ENCODE peak calls at places on chromosomes 2 and 18, in nine cellular contexts. X is GM12878, E is SK-N-SH, A is astrocyte, K is mammary epithelial cell, C is neural progenitor cell, F is PC-3, W is kidney, L is K562. H is an unnamed sample. For H3K4me1, the result is how much of the 10 kb centered on the place peaks cover.

GRCh38 chr2:226477221-226478120 is 322.1 kb downstream of the IRS1 start:
- DNase-seq in A (no peak), C (no peak), K (no peak), F (no peak), X (no peak), W (no peak), L (no peak), E (no peak), H (no peak)

GRCh38 chr2:159029936-159030335 is 61.5 kb downstream of the TANC1 start:
- DNase-seq in F (no peak), A (no peak), X (no peak), L (no peak), E (no peak), W (no peak), C (no peak), K (no peak), H (no peak)

GRCh38 chr2:24872344-24873115 is 47.5 kb downstream of the ADCY3 start:
- DNase-seq in L (no peak), C (no peak), E (no peak), K (no peak), A (no peak), W (no peak), F (no peak), X (no peak), H (no peak)

GRCh38 chr2:120761911-120762310 is 26.2 kb downstream of the GLI2 start:
- DNase-seq in A (no peak), E (no peak), C (no peak), F (no peak), K (no peak), W (no peak), X (no peak), L (no peak), H (no peak)

GRCh38 chr2:70344195-70344594 is 42.3 kb upstream of the FAM136A start:
- DNase-seq in W (no peak), F (peak), C (no peak), X (no peak), E (no peak), K (peak), A (no peak), L (no peak), H (no peak)

GRCh38 chr2:119028327-119029174 is 86.6 kb downstream of the MARCO start:
- DNase-seq in X (no peak), W (no peak), K (peak), E (peak), C (peak), A (no peak), L (peak), F (peak), H (peak)

GRCh38 chr2:127411609-127412370 is 6.4 kb upstream of the PROC start:
- DNase-seq in L (no peak), F (no peak), C (no peak), W (no peak), X (no peak), K (no peak), E (no peak), A (no peak), H (no peak)

GRCh38 chr2:110114007-110114591 is 1.5 kb downstream of the MALL start:
- DNase-seq in A (no peak), C (no peak), F (peak), K (peak), L (no peak), E (no peak), X (no peak), W (peak), H (no peak)

GRCh38 chr2:75309596-75310290 is 110.4 kb upstream of the TACR1 start:
- DNase-seq in X (no peak), W (no peak), F (peak), K (peak), C (no peak), E (no peak), L (no peak), A (peak), H (no peak)

GRCh38 chr2:138713069-138713496 is 67.1 kb downstream of the NXPH2 start:
- DNase-seq in X (no peak), A (no peak), C (no peak), W (no peak), E (no peak), L (no peak), K (no peak), F (no peak), H (no peak)

GRCh38 chr2:106057206-106057605 is 136.9 kb downstream of the UXS1 start:
- DNase-seq in L (no peak), X (no peak), F (peak), K (peak), E (no peak), W (no peak), C (no peak), A (no peak), H (no peak)

GRCh38 chr2:218289639-218290315 is 2.5 kb downstream of the TMBIM1 start:
- DNase-seq in L (no peak), A (peak), E (no peak), X (no peak), K (peak), W (no peak), F (no peak), C (no peak), H (no peak)

GRCh38 chr2:160210599-160211138 is 10.6 kb upstream of the ITGB6 start:
- DNase-seq in A (no peak), F (peak), X (peak), L (peak), W (no peak), C (peak), K (peak), E (peak), H (peak)

GRCh38 chr2:160208662-160209229 is 8.7 kb upstream of the ITGB6 start:
- DNase-seq in A (no peak), X (no peak), E (no peak), F (no peak), L (no peak), W (no peak), K (no peak), C (peak), H (no peak)

GRCh38 chr2:160207271-160207670 is 7.2 kb upstream of the ITGB6 start:
- DNase-seq in K (peak), E (no peak), C (no peak), W (no peak), L (no peak), X (no peak), A (no peak), F (peak), H (no peak)

GRCh38 chr2:160207804-160208661 is 8.0 kb upstream of the ITGB6 start:
- DNase-seq in A (peak), W (peak), X (peak), C (peak), F (peak), L (no peak), E (peak), K (peak), H (no peak)

DNA sequence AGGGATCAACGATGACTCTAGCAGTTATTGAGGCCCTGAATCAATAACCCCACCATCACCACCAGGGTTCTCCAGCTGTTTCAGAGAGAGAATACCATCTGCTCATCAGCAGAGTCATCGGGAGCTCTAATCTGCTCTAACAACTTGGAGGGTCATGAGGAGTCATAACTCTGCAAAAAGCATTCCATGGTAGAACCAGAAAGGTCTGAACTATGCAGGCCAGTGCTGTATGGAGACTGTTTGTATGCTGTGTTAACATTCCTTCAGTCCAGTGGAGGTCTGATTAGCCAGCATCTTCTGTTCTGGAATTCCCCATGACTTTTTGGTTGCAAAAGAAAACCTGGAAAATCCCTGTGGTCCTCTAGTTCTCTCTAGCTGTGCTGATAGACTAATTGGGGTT is 9.4 kb upstream of the ITGB6 start:
- DNase-seq in L (no peak), X (peak), W (no peak), C (no peak), A (peak), K (peak), F (peak), E (no peak), H (no peak)
- H3K9ac ChIP-seq in L (no peak), X (no peak), W (no peak), C (no peak), A (peak), K (no peak), F (no peak), E (peak), H (no peak)

DNA sequence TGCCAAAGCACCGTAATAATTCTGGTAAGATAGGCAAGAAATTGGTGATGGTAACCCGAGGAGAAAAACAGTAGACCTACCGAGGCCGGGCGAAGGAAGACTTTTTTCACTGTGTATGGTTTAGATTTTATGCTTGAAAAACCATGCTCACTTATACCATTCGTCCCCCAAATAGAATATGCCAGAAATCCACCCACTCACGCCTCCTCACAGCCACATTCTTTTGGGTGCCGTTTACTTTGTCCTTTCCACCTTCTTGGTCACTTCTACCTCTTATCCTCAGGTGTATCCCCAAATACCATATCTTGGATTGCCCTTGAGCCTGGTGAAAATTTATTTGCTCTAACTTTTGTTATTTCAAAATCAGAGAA is 8.1 kb downstream of the GATA6 start:
- DNase-seq in W (no peak), E (no peak), L (no peak), A (no peak), K (no peak), F (no peak), X (no peak), C (no peak), H (no peak)
- H3K4me3 ChIP-seq in W (no peak), E (no peak), L (no peak), A (no peak), K (no peak), F (no peak), X (no peak), C (no peak), H (no peak)

DNA sequence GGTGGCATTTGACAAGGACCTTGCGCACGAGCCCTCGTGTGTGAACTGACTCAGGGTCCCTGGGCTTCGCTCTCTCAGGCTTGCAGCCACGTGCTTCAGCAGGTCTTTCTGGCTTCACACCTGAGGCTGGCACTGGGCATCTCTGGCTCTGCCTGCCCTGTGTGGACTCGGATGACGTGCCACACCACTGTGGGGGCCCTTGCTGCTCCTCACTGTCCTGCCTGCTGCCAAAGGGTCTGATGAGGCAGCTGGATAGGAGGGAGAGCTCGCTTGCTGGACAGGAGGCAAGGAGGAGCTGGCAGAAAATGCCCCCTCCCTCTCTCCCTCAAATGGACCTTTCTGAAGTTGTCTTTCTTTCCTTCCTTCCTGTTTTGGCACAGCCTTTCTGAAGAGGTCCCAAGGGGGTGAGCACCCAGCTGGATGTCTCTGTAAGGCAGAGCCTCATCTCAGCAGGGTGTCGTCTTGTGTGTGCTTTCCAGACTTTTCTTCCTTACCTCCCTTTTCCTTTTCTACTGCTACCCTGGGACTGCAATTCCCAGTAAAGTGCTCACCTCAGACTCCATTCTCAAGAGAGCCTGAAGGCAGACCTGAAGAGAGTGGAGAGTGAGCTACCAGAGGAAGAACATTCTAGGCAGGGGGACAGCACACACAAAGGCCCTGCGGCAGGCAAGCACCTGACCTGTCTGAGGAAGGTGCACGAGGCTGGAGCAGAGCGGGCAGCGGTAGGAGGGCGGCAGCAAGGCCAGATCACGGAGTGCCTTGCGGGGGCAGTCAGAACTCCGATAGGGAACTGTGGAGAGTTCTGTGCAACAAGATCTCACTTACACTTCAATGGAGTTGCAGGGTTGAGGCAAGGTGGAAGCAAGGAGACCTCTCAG is 5.3 kb downstream of the PER2 start:
- DNase-seq in W (peak), C (no peak), X (no peak), A (no peak), K (no peak), F (no peak), E (no peak), L (no peak), H (no peak)
- H3K4me1 ChIP-seq in W (under half), C (under half), X (under half), A (under half), K (under half), F (under half), E (under half), L (under half), H (under half)

GRCh38 chr2:180356676-180357075 is 349.6 kb upstream of the CWC22 start:
- DNase-seq in C (no peak), X (no peak), K (no peak), F (no peak), E (no peak), A (no peak), L (no peak), W (no peak), H (no peak)

GRCh38 chr2:180358458-180358857 is 351.4 kb upstream of the CWC22 start:
- DNase-seq in L (no peak), W (no peak), F (no peak), K (no peak), A (no peak), X (no peak), E (no peak), C (no peak), H (no peak)

GRCh38 chr2:180364719-180365118 is 357.6 kb upstream of the CWC22 start:
- DNase-seq in C (no peak), K (no peak), A (no peak), W (no peak), E (no peak), L (no peak), F (no peak), X (no peak), H (no peak)

GRCh38 chr2:180359522-180360282 is 352.6 kb upstream of the CWC22 start:
- DNase-seq in K (peak), F (peak), W (no peak), C (no peak), X (peak), E (no peak), L (no peak), A (no peak), H (no peak)

GRCh38 chr2:180360283-180360618 is 353.2 kb upstream of the CWC22 start:
- DNase-seq in E (no peak), X (no peak), L (no peak), A (no peak), W (no peak), C (no peak), F (no peak), K (no peak), H (no peak)
- H3K9ac ChIP-seq in E (no peak), X (no peak), L (no peak), A (no peak), W (no peak), C (no peak), F (no peak), K (no peak), H (no peak)

DNA sequence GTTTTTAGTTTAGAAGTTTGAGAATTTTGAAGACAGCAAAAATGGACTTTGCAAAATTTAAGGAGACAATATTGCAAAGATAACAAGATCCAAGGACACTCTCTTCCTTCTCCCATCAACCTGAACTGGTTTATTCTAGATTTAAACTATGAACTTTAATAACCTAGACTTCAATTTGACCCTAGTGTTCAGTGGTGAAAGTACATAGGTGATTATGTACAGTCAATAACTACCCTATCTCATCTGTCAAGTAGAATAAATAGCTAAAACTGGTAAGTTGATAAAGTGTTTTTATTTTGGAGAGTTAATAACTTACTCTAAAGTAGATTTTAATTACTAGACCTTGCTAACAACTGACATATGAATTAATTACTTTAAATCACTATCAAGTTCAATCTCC is 52.9 kb upstream of the NFE2L2 start:
- DNase-seq in E (no peak), W (no peak), F (no peak), C (no peak), A (no peak), K (no peak), L (no peak), X (no peak), H (no peak)
- H3K4me3 ChIP-seq in E (no peak), W (no peak), F (no peak), C (no peak), A (no peak), K (no peak), L (no peak), X (no peak), H (no peak)

DNA sequence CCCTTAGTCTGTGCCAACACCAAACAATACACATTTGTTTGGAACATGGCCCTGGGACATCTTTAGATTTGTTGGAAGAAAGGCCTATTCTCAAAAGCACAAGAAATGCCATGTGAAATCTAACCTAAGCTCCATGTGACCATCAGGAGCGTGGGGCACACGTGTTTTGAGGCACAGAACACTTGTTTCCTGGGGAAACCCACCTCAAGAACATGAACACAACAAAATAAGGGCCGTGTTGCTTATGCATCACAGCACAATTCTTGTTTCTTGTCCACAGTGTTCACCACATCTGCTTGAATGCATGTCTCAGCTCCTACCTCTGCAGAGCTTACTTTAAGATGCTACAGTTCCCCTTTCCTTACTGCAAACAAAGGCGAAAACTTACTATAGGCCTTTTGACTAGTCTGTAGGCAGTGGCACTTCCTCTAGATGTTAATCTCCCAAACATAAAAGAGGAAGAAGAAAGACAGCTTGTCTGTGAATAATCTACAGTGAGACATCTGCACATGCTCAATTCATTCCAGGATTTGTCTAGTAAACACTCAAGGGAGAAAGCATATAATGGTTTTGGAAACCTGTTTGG is 165.0 kb downstream of the ANKRD44 start:
- DNase-seq in X (peak), L (no peak), W (no peak), E (no peak), A (no peak), C (no peak), F (peak), K (no peak), H (no peak)
- H3K4me1 ChIP-seq in X (under half), L (under half), W (under half), E (under half), A (under half), C (under half), F (under half), K (under half), H (under half)